ENCODE peak calls at places on chromosomes 16 and 17, in nine cellular contexts. W is mucosa of descending colon, S is AG09309, Q is AG10803, F is sigmoid colon, A is GM23338, U is aorta, O is fibroblast of lung, M is A673. V is an unnamed sample.
A peak's percentile ranks its signal among the peaks of the same experiment; 100 is the strongest.

GRCh38 chr17:27445971-27446370 is 10.3 kb upstream of the KSR1 start:
- DNase-seq in W (no peak), S (no peak), Q (no peak), F (no peak), A (no peak), U (no peak), O (no peak), M (no peak), V (no peak)

GRCh38 chr17:67559381-67559966 is 158.3 kb upstream of the NOL11 start:
- DNase-seq in W (no peak), S (no peak), Q (no peak), F (peak; percentile 30), A (peak; percentile 57), U (no peak), O (no peak), M (no peak), V (peak; percentile 71)

GRCh38 chr17:54085020-54085419 is 262.3 kb downstream of the KIF2B start:
- DNase-seq in W (no peak), S (no peak), Q (no peak), F (no peak), A (no peak), U (no peak), O (peak; percentile 39), M (no peak), V (no peak)

GRCh38 chr17:7438050-7438614 is 1.2 kb upstream of the FGF11 start:
- DNase-seq in W (peak; percentile 75), S (no peak), Q (no peak), F (no peak), A (peak; percentile 86), U (peak; percentile 84), O (no peak), M (peak; percentile 90), V (peak; percentile 77)

GRCh38 chr17:67525239-67526135 is 148.4 kb downstream of the PITPNC1 start:
- DNase-seq in W (no peak), S (no peak), Q (no peak), F (no peak), A (no peak), U (no peak), O (no peak), M (no peak), V (no peak)

GRCh38 chr17:42097691-42098661 is at the start of gene ZNF385C:
- DNase-seq in W (no peak), S (no peak), Q (no peak), F (no peak), A (peak; percentile 62), U (no peak), O (no peak), M (no peak), V (peak; percentile 79)

GRCh38 chr17:50911890-50912289 is 45.7 kb upstream of the TOB1 start:
- DNase-seq in W (no peak), S (no peak), Q (no peak), F (no peak), A (peak; percentile 60), U (no peak), O (no peak), M (no peak), V (peak; percentile 35)

GRCh38 chr16:10362077-10362863 is 23.6 kb upstream of the ATF7IP2 start:
- DNase-seq in W (no peak), S (no peak), Q (no peak), F (no peak), A (no peak), U (no peak), O (no peak), M (no peak), V (no peak)

GRCh38 chr16:64950731-64951130 is 171.1 kb downstream of the CDH11 start:
- DNase-seq in W (no peak), S (no peak), Q (no peak), F (peak; percentile 59), A (no peak), U (no peak), O (no peak), M (no peak), V (no peak)

DNA sequence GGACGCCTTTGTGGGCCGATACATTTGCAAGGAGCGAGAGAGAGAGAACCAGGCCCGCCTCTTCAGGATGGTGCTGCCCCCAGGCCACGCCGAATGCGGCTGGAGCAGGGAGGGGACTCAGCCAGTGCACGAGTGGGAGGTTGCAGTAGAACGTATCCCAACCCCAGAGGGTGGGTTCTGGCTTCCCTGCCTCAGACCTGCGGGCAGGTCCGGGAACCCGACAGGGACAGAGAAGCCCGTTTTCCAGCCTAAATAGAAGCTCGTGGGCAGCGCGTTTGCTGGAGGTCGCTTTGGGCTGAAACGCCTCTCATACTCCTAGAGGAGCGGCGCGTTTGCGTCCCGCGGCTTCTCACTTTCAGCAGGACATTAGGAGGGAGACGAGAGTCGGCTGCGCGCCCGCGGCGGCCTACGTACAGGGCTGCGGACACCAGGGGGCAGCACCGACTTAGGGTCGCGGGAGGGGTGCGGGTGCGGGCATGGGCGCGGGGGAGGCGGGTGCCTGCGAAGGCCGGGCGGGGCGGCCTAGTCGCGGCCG is 11.0 kb downstream of the TBX2 start:
- DNase-seq in W (peak; percentile 87), S (no peak), Q (peak; percentile 43), F (peak; percentile 78), A (peak; percentile 91), U (peak; percentile 85), O (peak; percentile 94), M (peak; percentile 86), V (peak; percentile 96)
- H3K4me3 ChIP-seq in W (no peak overlapping the region), S (peak overlapping the region; percentile 61), Q (no peak overlapping the region), F (no peak overlapping the region), A (peak overlapping the region; percentile 77), U (peak overlapping the region; percentile 3), O (peak overlapping the region; percentile 28), M (peak overlapping the region; percentile 59), V (peak overlapping the region; percentile 91)

DNA sequence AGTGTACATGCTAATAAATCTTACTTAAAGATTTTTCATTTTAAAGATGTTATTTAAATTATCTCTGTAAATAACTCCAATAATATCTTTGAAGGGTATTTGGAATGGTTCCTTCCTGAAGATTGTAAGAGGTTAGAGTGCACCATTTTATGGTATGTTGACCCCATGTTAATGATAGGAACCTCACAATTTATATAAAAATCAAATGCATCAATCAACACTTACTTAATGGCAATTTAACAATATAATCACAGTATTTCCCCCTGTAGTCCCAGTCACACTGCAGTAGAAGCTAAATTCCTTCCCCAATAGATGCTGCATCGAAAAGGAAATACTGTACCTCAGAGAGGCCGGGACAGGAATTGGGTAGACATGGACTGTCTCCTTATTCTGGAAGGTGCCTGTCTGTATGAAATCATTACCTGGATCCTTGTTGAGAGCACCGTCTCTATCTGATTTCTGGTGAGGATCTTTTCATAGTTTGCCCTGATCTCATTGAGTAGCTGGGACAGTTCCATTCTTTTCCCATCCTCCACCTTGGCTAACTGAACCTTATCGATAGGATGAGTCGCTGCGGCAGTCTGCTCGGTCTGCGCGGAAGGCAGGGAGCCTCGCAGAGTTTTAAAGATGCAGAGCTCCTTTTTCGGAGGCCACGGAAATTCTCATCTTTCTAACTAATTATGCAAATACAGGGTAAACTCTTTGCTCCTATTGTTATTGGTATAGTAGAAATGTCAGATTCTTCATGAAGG is at the start of gene KRT222:
- DNase-seq in W (no peak), S (no peak), Q (no peak), F (no peak), A (peak; percentile 47), U (no peak), O (no peak), M (no peak), V (no peak)
- H3K4me3 ChIP-seq in W (no peak within 1 kb of the TSS), S (no peak within 1 kb of the TSS), Q (no peak within 1 kb of the TSS), F (no peak within 1 kb of the TSS), A (peak within 1 kb of the TSS; percentile 48), U (no peak within 1 kb of the TSS), O (peak within 1 kb of the TSS; percentile 38), M (no peak within 1 kb of the TSS), V (no peak within 1 kb of the TSS)

DNA sequence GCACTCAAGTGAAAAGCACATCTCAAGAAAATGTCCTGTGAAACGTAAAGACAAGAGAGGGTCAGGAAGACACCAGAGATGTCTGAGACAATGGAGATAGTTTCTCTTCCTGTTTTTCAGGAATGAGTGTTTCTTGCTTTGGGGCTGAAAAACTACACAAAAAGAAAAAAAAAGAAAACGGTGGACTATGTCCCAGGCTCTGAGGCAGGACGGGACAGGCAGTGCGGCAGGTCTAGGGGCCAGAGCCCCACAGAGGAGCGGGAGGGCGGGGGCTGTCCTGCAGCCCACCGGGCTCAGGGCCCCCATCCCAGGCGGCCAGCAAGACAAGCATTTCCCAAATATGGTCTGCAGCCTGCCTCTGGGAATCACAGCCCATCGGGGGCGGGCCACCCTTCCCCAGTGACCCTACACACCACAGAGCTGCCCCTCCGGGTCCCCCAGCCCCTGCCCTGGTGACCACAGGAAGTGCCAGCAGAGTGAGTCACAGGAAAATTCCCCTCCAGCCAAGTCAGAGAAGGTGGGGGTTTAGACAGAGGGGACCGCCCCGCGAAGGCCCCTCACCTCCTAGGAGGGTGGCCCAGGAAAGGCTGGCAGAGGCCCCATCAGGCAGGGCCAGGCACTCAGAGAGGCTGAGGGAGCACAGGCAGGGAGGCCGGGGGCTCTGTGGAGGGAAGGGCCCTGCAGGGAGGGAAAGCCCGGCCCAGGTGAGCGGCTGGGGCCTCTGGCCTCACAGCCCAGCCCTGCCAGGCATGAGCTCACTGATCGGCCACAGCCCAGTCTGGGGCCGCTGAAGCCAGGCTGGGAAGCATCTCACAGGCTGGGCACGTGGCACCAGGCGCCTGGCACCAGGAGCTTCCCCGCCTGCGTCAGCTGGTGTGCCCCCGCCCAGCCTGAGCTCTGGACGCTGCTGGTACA is 6.3 kb downstream of the BCAR1 start:
- DNase-seq in W (peak; percentile 69), S (peak; percentile 86), Q (peak; percentile 96), F (peak; percentile 97), A (peak; percentile 81), U (peak; percentile 95), O (peak; percentile 99), M (no peak), V (no peak)
- H3K4me3 ChIP-seq in W (no peak overlapping the region), S (peak overlapping the region; percentile 22), Q (peak overlapping the region; percentile 24), F (no peak overlapping the region), A (no peak overlapping the region), U (no peak overlapping the region), O (no peak overlapping the region), M (no peak overlapping the region), V (no peak overlapping the region)

GRCh38 chr17:338442-339192 is 14.0 kb downstream of the RPH3AL start:
- DNase-seq in W (peak; percentile 27), S (no peak), Q (no peak), F (peak; percentile 66), A (no peak), U (peak; percentile 24), O (no peak), M (no peak), V (peak; percentile 84)

GRCh38 chr17:337022-337420 is 15.6 kb downstream of the RPH3AL start:
- DNase-seq in W (no peak), S (no peak), Q (no peak), F (no peak), A (no peak), U (no peak), O (no peak), M (no peak), V (no peak)

GRCh38 chr17:337866-338265 is 14.7 kb downstream of the RPH3AL start:
- DNase-seq in W (peak; percentile 13), S (no peak), Q (no peak), F (no peak), A (no peak), U (peak; percentile 21), O (no peak), M (peak; percentile 31), V (no peak)

GRCh38 chr17:336110-337021 is 16.2 kb downstream of the RPH3AL start:
- DNase-seq in W (peak; percentile 79), S (no peak), Q (no peak), F (peak; percentile 85), A (no peak), U (peak; percentile 74), O (no peak), M (peak; percentile 70), V (peak; percentile 87)

DNA sequence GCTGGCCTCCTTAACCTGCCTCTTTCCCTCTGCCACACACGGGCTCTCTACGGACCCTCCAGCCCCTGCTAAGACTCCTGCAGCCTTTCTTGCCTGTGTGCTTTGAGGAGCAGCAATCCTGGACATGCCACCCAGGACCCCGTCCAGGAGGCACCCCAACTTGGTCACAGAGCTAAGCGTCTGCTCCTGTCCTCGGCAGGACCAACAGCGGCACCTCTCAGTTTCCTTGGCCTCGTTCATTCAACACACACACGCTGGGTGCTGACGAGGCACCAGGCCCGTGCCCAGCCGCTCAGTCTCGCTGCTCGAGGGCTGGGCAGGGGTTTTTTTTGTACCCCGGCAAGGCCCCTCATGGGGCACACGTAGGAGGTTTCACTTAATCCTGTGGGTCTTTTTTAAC is 15.2 kb downstream of the RPH3AL start:
- DNase-seq in W (peak; percentile 12), S (no peak), Q (no peak), F (peak; percentile 36), A (no peak), U (peak; percentile 36), O (no peak), M (no peak), V (no peak)
- H3K4me3 ChIP-seq in W (no peak overlapping the region), S (no peak overlapping the region), Q (no peak overlapping the region), F (no peak overlapping the region), A (no peak overlapping the region), U (no peak overlapping the region), O (no peak overlapping the region), M (no peak overlapping the region), V (no peak overlapping the region)

V was measured in WERI-Rb-1.